ENCODE peak calls at places on chromosomes 6 and 20, in five cellular contexts. One of them, this sample, is unnamed.

GRCh38 chr20:46222521-46223007 is 85.7 kb downstream of the CDH22 start:
- DNase-seq in GM12878: no peak
- DNase-seq in HepG2: no peak
- DNase-seq in A549: no peak
- DNase-seq in K562: no peak
- DNase-seq in this sample: peak; percentile 68

GRCh38 chr6:28240517-28240916 is 11.6 kb downstream of the ZKSCAN4 start:
- DNase-seq in K562: no peak
- DNase-seq in A549: no peak
- DNase-seq in GM12878: no peak
- DNase-seq in HepG2: no peak
- DNase-seq in this sample: no peak

GRCh38 chr20:19207541-19207940 is 4.9 kb upstream of the SLC24A3 start:
- DNase-seq in GM12878: no peak
- DNase-seq in HepG2: no peak
- DNase-seq in A549: no peak
- DNase-seq in K562: no peak
- DNase-seq in this sample: peak; percentile 68

GRCh38 chr6:39037707-39038106 is 10.9 kb upstream of the GLP1R start:
- DNase-seq in K562: no peak
- DNase-seq in A549: no peak
- DNase-seq in GM12878: no peak
- DNase-seq in HepG2: no peak
- DNase-seq in this sample: no peak

GRCh38 chr20:38152175-38153010 is 12.7 kb downstream of the TGM2 start:
- DNase-seq in A549: peak; percentile 74
- DNase-seq in GM12878: peak; percentile 25
- DNase-seq in HepG2: peak; percentile 44
- DNase-seq in K562: no peak
- DNase-seq in this sample: peak; percentile 31

GRCh38 chr20:7702141-7702540 is 238.1 kb downstream of the HAO1 start:
- DNase-seq in HepG2: no peak
- DNase-seq in GM12878: no peak
- DNase-seq in K562: no peak
- DNase-seq in A549: no peak
- DNase-seq in this sample: no peak

GRCh38 chr20:59064214-59064722 is 21.7 kb upstream of the PRELID3B start:
- DNase-seq in K562: no peak
- DNase-seq in A549: no peak
- DNase-seq in GM12878: no peak
- DNase-seq in HepG2: no peak
- DNase-seq in this sample: no peak

GRCh38 chr20:32675223-32675975 is 1.7 kb upstream of the C20orf203 start:
- DNase-seq in A549: no peak
- DNase-seq in HepG2: no peak
- DNase-seq in K562: no peak
- DNase-seq in GM12878: no peak
- DNase-seq in this sample: peak; percentile 46

GRCh38 chr6:114740547-114740946 is 397.7 kb upstream of the HS3ST5 start:
- DNase-seq in A549: no peak
- DNase-seq in K562: no peak
- DNase-seq in HepG2: no peak
- DNase-seq in GM12878: no peak
- DNase-seq in this sample: no peak

GRCh38 chr6:2033544-2033943 is 211.9 kb downstream of the GMDS start:
- DNase-seq in A549: no peak
- DNase-seq in GM12878: no peak
- DNase-seq in HepG2: no peak
- DNase-seq in K562: no peak
- DNase-seq in this sample: no peak

GRCh38 chr6:56370127-56370540 is 122.8 kb upstream of the COL21A1 start:
- DNase-seq in K562: peak; percentile 13
- DNase-seq in A549: peak; percentile 64
- DNase-seq in GM12878: no peak
- DNase-seq in HepG2: peak; percentile 87
- DNase-seq in this sample: peak; percentile 79

GRCh38 chr20:57996936-57997629 is 231.4 kb downstream of the ANKRD60 start:
- DNase-seq in GM12878: no peak
- DNase-seq in A549: peak; percentile 45
- DNase-seq in K562: no peak
- DNase-seq in HepG2: no peak
- DNase-seq in this sample: no peak

GRCh38 chr6:104161960-104162669 is 697.6 kb downstream of the HACE1 start:
- DNase-seq in K562: no peak
- DNase-seq in A549: peak; percentile 4
- DNase-seq in HepG2: no peak
- DNase-seq in GM12878: no peak
- DNase-seq in this sample: peak; percentile 8

GRCh38 chr6:39790772-39791171 is 1.4 kb upstream of the DAAM2 start:
- DNase-seq in GM12878: no peak
- DNase-seq in K562: no peak
- DNase-seq in A549: no peak
- DNase-seq in HepG2: no peak
- DNase-seq in this sample: no peak

GRCh38 chr6:167013946-167014345 is 14.7 kb downstream of the CEP43 start:
- DNase-seq in A549: no peak
- DNase-seq in HepG2: no peak
- DNase-seq in GM12878: no peak
- DNase-seq in K562: no peak
- DNase-seq in this sample: no peak

GRCh38 chr6:3424185-3424927 is 32.5 kb downstream of the SLC22A23 start:
- DNase-seq in GM12878: no peak
- DNase-seq in HepG2: no peak
- DNase-seq in A549: no peak
- DNase-seq in K562: no peak
- DNase-seq in this sample: no peak

GRCh38 chr6:53302678-53303360 is 45.9 kb downstream of the ELOVL5 start:
- DNase-seq in K562: no peak
- DNase-seq in HepG2: peak; percentile 39
- DNase-seq in A549: peak; percentile 51
- DNase-seq in GM12878: no peak
- DNase-seq in this sample: peak; percentile 25

GRCh38 chr20:40323411-40323810 is 365.6 kb downstream of the MAFB start:
- DNase-seq in K562: no peak
- DNase-seq in A549: no peak
- DNase-seq in HepG2: no peak
- DNase-seq in GM12878: no peak
- DNase-seq in this sample: no peak

GRCh38 chr20:15976047-15976731 is 597.1 kb downstream of the KIF16B start:
- DNase-seq in K562: no peak
- DNase-seq in A549: no peak
- DNase-seq in HepG2: no peak
- DNase-seq in GM12878: no peak
- DNase-seq in this sample: peak; percentile 85

GRCh38 chr20:33262658-33263065 is 20.4 kb upstream of the BPIFB1 start:
- DNase-seq in GM12878: no peak
- DNase-seq in K562: peak; percentile 30
- DNase-seq in A549: peak; percentile 68
- DNase-seq in HepG2: peak; percentile 82
- DNase-seq in this sample: peak; percentile 85

GRCh38 chr20:50416269-50416863 is 93.8 kb upstream of the PTPN1 start:
- DNase-seq in A549: no peak
- DNase-seq in HepG2: no peak
- DNase-seq in K562: no peak
- DNase-seq in GM12878: no peak
- DNase-seq in this sample: no peak

GRCh38 chr6:170231496-170232185 is 59.2 kb downstream of the DLL1 start:
- DNase-seq in A549: no peak
- DNase-seq in GM12878: no peak
- DNase-seq in HepG2: no peak
- DNase-seq in K562: no peak
- DNase-seq in this sample: no peak

GRCh38 chr6:154276810-154277577 is 79.6 kb downstream of the IPCEF1 start:
- DNase-seq in A549: peak; percentile 22
- DNase-seq in GM12878: no peak
- DNase-seq in K562: peak; percentile 22
- DNase-seq in HepG2: peak; percentile 42
- DNase-seq in this sample: peak; percentile 33

GRCh38 chr20:41340327-41341055 is at the start of gene LPIN3:
- DNase-seq in GM12878: no peak
- DNase-seq in HepG2: peak; percentile 92
- DNase-seq in K562: peak; percentile 98
- DNase-seq in A549: peak; percentile 91
- DNase-seq in this sample: peak; percentile 94

GRCh38 chr20:39464238-39464637 is 502.1 kb downstream of the DHX35 start:
- DNase-seq in GM12878: no peak
- DNase-seq in K562: no peak
- DNase-seq in HepG2: no peak
- DNase-seq in A549: no peak
- DNase-seq in this sample: no peak

GRCh38 chr6:16404456-16404855 is 166.1 kb downstream of the GMPR start:
- DNase-seq in K562: no peak
- DNase-seq in HepG2: no peak
- DNase-seq in GM12878: no peak
- DNase-seq in A549: no peak
- DNase-seq in this sample: no peak

DNA sequence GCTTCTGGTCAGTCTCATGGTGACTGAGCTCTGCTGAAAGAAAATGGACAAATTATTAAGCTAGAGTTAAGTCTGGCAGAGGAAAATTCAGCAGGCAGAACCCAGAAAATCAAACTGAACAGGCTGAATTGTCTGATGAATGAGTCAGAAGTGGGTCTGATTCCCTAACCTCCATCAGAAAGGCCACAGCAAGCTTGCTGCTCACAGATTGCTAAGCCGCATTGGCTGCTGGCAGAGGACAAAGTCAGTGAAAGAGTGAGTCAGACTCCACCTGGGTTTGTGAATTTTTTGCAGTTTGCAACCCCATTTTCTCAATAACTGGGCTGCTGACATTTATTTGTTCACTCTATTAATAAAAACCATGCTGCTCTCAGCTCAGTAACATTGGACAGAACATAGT is 191.3 kb downstream of the EPM2A start:
- DNase-seq in A549: peak; percentile 33
- DNase-seq in K562: no peak
- DNase-seq in HepG2: no peak
- DNase-seq in GM12878: no peak
- DNase-seq in this sample: no peak
- TF ChIP-seq JUNB in A549: no peak
- TF ChIP-seq JUNB in K562: no peak
- TF ChIP-seq JUNB in HepG2: no peak
- TF ChIP-seq JUNB in GM12878: no peak
- TF ChIP-seq JUNB in this sample: no peak

GRCh38 chr6:64733433-64733832 is 973.6 kb downstream of the EYS start:
- DNase-seq in GM12878: no peak
- DNase-seq in HepG2: no peak
- DNase-seq in A549: no peak
- DNase-seq in K562: no peak
- DNase-seq in this sample: no peak

GRCh38 chr6:64737418-64737817 is 969.6 kb downstream of the EYS start:
- DNase-seq in A549: no peak
- DNase-seq in K562: no peak
- DNase-seq in GM12878: no peak
- DNase-seq in HepG2: no peak
- DNase-seq in this sample: no peak

GRCh38 chr6:64736421-64736950 is 970.5 kb downstream of the EYS start:
- DNase-seq in GM12878: no peak
- DNase-seq in A549: no peak
- DNase-seq in HepG2: no peak
- DNase-seq in K562: no peak
- DNase-seq in this sample: no peak

GRCh38 chr6:64729522-64729921 is 977.5 kb downstream of the EYS start:
- DNase-seq in GM12878: no peak
- DNase-seq in A549: no peak
- DNase-seq in HepG2: no peak
- DNase-seq in K562: no peak
- DNase-seq in this sample: no peak

GRCh38 chr6:64732888-64733287 is 974.1 kb downstream of the EYS start:
- DNase-seq in HepG2: peak; percentile 9
- DNase-seq in K562: no peak
- DNase-seq in GM12878: no peak
- DNase-seq in A549: no peak
- DNase-seq in this sample: peak; percentile 45
- TF ChIP-seq CTCF in HepG2: peak; percentile 41
- TF ChIP-seq CTCF in K562: no peak
- TF ChIP-seq CTCF in GM12878: no peak
- TF ChIP-seq CTCF in A549: no peak
- TF ChIP-seq CTCF in this sample: peak; percentile 54

DNA sequence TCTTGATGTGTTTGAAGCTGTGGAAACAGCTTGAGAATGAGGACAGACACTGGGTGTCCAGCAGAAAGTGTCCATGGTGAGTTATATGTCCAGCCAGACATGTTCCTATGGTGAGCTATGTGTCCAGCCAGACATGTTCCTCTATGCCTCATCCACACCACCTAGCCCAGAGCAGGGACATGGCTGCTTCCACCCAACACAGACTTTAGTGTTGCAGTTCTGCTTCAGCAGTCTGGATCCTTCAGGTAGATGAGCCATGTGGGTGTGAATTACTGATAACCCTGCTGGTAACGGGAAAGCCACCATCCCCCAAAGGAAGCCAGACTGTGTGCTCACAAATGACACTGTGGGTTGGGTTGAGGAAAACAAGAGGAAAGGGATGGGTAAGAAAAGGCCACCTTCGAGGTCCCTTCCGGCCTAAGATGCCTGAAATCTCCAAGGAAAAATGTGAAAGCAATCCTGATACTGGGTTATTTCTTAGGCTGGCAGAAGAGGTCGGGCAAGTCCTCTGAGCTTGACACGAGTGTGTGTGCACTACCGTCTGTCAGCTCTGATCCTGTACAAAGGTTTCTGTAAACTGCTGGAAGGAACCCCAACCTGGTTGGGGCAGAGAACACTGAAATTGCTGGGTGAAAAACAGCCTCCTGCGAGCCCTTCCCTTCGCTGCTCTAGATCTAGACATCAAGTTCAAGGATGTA is 77.8 kb downstream of the NINL start:
- DNase-seq in HepG2: peak; percentile 25
- DNase-seq in K562: no peak
- DNase-seq in GM12878: no peak
- DNase-seq in A549: no peak
- DNase-seq in this sample: no peak
- H3K4me1 ChIP-seq in HepG2: peaks cover 29% of the 10 kb centered on the region
- H3K4me1 ChIP-seq in K562: no peaks in the 10 kb centered on the region
- H3K4me1 ChIP-seq in GM12878: no peaks in the 10 kb centered on the region
- H3K4me1 ChIP-seq in A549: peaks cover 24% of the 10 kb centered on the region
- H3K4me1 ChIP-seq in this sample: no peaks in the 10 kb centered on the region

DNA sequence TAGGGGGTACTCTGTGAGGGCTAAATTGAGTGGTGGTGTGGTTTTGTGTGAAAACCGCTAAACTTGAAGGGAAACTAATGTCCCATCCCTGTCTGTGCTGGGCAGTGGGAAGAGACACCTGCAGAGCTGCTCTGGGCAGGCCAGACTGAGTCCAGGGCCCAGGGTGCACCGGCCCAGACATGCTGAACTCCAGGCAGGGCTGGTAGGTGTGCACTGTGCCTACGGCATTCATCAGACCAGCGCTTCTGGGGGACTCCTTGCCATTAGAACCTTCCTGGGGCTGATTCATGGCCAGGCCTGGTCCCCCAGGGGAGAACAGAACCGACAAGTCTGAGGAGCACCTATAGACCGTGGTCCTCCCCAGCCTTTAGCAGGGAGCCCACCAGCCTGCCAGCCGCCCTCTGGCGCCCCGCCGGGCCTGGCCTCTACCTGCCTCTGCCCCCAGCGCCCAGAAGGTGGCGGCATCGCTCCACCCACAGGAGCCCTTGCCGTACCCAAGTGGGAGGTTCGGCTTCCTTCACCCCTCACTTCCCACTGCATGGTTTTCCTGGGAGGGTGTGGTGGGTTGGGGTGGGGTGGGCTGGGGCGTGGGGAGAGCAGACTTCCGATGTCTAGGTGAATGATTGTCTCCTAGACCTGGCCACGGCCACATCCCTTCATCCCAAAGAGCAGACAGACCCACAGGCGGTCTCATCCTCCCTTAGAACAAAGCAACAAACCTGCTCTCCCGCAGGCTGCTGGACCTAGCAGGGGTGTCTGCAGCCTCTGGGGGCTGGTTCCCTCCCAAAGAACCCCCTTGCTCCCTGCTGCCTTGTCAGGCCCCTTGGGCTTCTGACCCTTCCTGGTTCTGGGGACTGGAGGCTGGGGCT is 15.5 kb downstream of the CCDC167 start:
- DNase-seq in GM12878: no peak
- DNase-seq in HepG2: peak; percentile 18
- DNase-seq in K562: peak; percentile 88
- DNase-seq in A549: peak; percentile 26
- DNase-seq in this sample: peak; percentile 79
- TF ChIP-seq JUNB in GM12878: no peak
- TF ChIP-seq JUNB in HepG2: no peak
- TF ChIP-seq JUNB in K562: no peak
- TF ChIP-seq JUNB in A549: no peak
- TF ChIP-seq JUNB in this sample: no peak